ENCODE peak calls at places on chromosomes 7 and 10, in four cellular contexts. N, X, F and I are unnamed samples.

GRCh38 chr7:115363916-115364315 is 442.0 kb downstream of the MDFIC start:
- DNase-seq in F (no peak), N (no peak), X (no peak), I (no peak)

GRCh38 chr7:134991469-134992339 is 5.4 kb downstream of the AGBL3 start:
- DNase-seq in F (no peak), N (peak; percentile 93), X (no peak), I (no peak)

GRCh38 chr7:122887198-122887597 is 938 bp upstream of the CADPS2 start:
- DNase-seq in X (no peak), N (peak; percentile 66), F (no peak), I (peak; percentile 46)

GRCh38 chr10:83310688-83311087 is 828.6 kb upstream of the GHITM start:
- DNase-seq in X (no peak), F (no peak), N (no peak), I (no peak)

GRCh38 chr7:1741751-1742554 is 71.9 kb downstream of the ELFN1 start:
- DNase-seq in X (peak; percentile 92), F (no peak), N (no peak), I (no peak)

GRCh38 chr7:99374121-99375064 is at the start of gene ARPC1B:
- DNase-seq in F (no peak), X (peak; percentile 99), N (peak; percentile 57), I (peak; percentile 74)

GRCh38 chr10:2839081-2839725 is 228.1 kb upstream of the PFKP start:
- DNase-seq in F (no peak), N (peak; percentile 33), X (peak; percentile 45), I (peak; percentile 81)

GRCh38 chr7:123355576-123356195 is 155.9 kb upstream of the SLC13A1 start:
- DNase-seq in F (no peak), N (no peak), X (no peak), I (no peak)

GRCh38 chr10:63157845-63158624 is 24.9 kb downstream of the NRBF2 start:
- DNase-seq in N (peak; percentile 84), F (peak; percentile 49), X (peak; percentile 67), I (peak; percentile 25)

GRCh38 chr10:95273393-95274312 is 17.1 kb downstream of the PDLIM1 start:
- DNase-seq in N (peak; percentile 98), X (no peak), F (no peak), I (no peak)
- TF ChIP-seq USF2 in N (no peak), X (no peak), F (no peak), I (no peak)

DNA sequence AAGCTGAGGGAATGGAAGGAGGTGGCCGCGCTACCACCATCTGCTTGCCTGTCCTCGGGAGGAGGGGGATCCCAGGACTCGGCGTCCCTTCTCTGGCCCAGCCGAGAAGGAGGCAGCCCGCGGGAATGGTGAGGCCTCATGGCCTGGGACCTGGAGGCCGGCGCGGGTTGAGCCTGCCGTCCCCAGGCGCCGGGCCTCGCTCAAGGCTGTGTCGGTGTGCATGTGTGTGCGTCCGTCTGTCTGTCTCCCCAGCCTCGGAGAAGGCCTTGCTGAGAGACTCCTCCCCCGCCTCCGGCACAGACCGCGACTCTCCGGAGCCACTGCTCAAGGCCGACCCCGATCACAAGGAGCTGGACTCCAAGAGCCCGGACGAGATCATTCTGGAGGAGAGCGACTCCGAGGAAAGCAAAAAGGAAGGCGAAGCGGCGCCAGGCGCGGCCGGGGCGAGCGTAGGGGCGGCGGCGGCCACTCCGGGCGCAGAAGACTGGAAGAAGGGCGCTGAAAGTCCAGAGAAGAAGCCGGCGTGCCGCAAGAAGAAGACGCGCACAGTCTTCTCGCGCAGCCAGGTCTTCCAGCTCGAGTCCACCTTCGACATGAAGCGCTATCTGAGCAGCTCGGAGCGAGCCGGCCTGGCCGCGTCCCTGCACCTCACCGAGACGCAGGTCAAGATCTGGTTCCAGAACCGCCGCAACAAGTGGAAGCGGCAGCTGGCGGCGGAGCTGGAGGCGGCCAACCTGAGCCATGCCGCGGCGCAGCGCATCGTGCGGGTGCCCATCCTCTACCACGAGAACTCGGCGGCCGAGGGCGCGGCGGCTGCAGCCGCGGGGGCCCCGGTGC is 1.3 kb downstream of the HMX3 start:
- DNase-seq in N (no peak), X (peak; percentile 36), F (no peak), I (peak; percentile 62)
- TF ChIP-seq CREM in N (no peak), X (no peak), F (no peak), I (no peak)

DNA sequence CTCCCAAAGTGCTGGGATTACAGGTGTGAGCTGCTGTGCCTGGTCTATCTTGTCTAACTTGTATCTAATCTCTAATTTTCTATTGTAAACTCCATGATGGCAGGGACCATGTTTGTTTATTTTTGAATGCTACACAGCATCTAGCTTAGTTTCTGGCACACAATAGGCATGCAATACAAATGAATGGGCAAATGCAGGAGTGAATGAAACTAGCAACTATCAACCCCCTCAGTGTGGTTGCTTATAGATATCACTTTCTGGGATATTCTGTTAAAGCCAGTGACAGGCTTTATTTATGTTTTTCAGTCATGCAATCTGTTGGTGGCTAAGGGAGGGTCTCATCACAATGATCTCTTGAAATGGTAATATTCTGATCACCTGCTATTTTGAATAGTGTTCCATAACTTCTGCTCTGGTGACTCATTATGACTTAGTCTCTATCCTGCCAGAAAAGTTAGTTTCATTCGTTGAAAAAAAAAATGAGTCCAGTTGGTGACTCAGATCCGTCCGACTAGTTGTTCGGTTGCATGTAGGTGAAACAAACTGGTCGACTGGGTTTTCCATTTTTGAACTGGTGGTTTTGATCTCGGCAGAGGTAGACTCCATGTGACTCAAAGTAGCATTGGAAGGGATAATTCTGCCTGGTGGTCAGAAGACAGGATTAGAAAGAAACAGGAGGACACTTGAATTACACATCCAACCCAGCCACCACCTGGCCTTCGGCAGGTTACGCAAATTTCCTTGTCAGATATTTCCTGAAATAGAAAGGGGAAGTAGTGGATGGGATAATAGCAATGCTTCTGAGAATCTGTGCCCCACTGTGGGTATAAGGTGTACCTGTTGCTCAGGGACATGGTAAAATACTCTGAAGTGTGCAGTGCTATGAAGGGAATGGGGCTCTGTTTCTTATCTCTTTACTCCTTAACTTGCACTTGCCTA is 76.8 kb downstream of the GATA3 start:
- DNase-seq in N (no peak), X (no peak), F (peak; percentile 54), I (no peak)
- TF ChIP-seq ESRRA in N (no peak), X (no peak), F (no peak), I (no peak)

GRCh38 chr7:86320886-86321285 is 322.8 kb upstream of the GRM3 start:
- DNase-seq in F (no peak), N (no peak), X (no peak), I (no peak)
- TF ChIP-seq USF2 in F (no peak), N (no peak), X (no peak), I (no peak)

DNA sequence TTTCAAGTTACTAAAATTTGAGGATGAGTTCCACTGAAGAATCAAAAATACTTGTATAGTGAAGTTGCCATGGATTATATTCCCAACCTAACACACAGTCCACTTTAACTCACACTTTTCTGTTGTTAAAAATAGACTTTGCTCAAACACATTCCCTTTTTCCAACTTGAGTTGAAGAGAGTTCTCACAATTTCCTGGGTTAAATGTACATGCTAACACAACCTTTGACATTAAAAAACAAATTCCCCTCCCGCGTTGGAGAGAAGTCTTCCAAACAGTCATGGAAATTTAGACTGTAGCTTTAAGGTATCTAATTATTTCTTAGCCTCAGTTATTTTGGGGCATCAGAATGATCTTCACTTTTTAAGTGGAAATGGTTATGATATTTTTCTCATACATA is 27.1 kb downstream of the SKIDA1 start:
- DNase-seq in N (no peak), F (no peak), X (no peak), I (no peak)
- TF ChIP-seq CREM in N (no peak), F (no peak), X (no peak), I (no peak)

GRCh38 chr10:50316169-50316568 is 64.9 kb upstream of the ASAH2 start:
- DNase-seq in F (no peak), N (no peak), X (no peak), I (no peak)
- TF ChIP-seq ESRRA in F (no peak), N (no peak), X (no peak), I (no peak)

DNA sequence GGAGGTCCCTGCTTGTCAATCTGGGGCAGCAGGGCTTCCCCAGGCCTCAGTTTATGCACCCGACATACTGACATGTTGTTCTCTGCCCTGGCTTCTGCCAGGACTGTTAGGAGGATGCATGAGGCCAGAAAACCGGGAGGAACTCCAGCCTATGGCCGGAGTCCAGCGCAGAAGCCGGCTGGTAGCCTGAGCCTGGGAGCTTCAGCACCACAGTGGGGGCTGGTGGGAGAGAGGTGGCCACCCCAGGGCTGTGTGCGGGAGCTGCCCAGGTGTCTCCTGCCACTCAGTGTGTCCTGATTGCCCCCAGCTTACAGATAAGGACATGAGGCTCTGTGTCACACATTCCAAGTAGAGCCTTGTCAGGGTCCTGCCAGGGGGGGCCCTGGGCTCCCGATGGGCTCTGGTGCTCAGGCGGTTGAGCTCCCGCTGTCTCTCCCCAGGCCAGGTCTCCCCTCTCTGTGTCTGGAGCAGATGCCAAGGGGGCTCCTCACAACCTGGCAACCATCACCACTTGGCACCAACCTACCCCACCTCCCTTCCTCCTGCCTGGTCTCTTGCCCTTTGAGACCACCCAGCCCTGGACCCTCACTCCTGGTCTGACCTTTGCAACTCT is 32.3 kb downstream of the PPIF start:
- DNase-seq in N (no peak), F (no peak), X (no peak), I (no peak)
- TF ChIP-seq USF2 in N (no peak), F (no peak), X (no peak), I (no peak)

GRCh38 chr7:20260219-20260618 is 43.0 kb upstream of the MACC1 start:
- DNase-seq in F (no peak), X (no peak), N (no peak), I (no peak)
- TF ChIP-seq CREM in F (no peak), X (no peak), N (no peak), I (no peak)

GRCh38 chr7:87354749-87355148 is 9.3 kb downstream of the CROT start:
- DNase-seq in X (no peak), N (no peak), F (no peak), I (no peak)
- TF ChIP-seq ESRRA in X (no peak), N (no peak), F (no peak), I (no peak)